ENCODE peak calls at places on chromosomes 5 and 9, in four cellular contexts. A, R, P and M are unnamed samples.

GRCh38 chr5:124645396-124645795 is 101.0 kb downstream of the ZNF608 start:
- DNase-seq in A (no peak), P (no peak), R (no peak), M (no peak)

GRCh38 chr9:116355153-116355827 is 201.7 kb downstream of the PAPPA start:
- DNase-seq in P (no peak), R (no peak), A (peak), M (no peak)

GRCh38 chr5:78648359-78649219 is at the start of gene LHFPL2:
- DNase-seq in P (peak), R (peak), A (peak), M (peak)

GRCh38 chr5:157546456-157547100 is 29.0 kb downstream of the ADAM19 start:
- DNase-seq in R (peak), P (no peak), A (peak), M (no peak)

GRCh38 chr5:139638090-139638735 is 9.9 kb upstream of the CXXC5 start:
- DNase-seq in A (peak), R (peak), P (peak), M (peak)

GRCh38 chr5:153831976-153832375 is 206.7 kb downstream of the FAM114A2 start:
- DNase-seq in R (no peak), A (no peak), P (no peak), M (no peak)

GRCh38 chr9:21812415-21812814 is 10.0 kb downstream of the MTAP start:
- DNase-seq in A (no peak), R (no peak), P (no peak), M (no peak)

GRCh38 chr9:33445389-33445881 is 2.0 kb downstream of the AQP3 start:
- DNase-seq in P (no peak), A (peak), R (no peak), M (no peak)

GRCh38 chr5:123951204-123951977 is 439.4 kb downstream of the CSNK1G3 start:
- DNase-seq in R (no peak), A (no peak), P (no peak), M (no peak)

GRCh38 chr9:112203536-112203935 is 28.4 kb upstream of the SUSD1 start:
- DNase-seq in P (no peak), A (no peak), R (no peak), M (no peak)

GRCh38 chr9:128372188-128372641 is 1.0 kb downstream of the URM1 start:
- DNase-seq in R (no peak), A (no peak), P (peak), M (no peak)

GRCh38 chr5:19479562-19479961 is 508.4 kb downstream of the CDH18 start:
- DNase-seq in A (no peak), P (no peak), R (no peak), M (no peak)

GRCh38 chr5:177606071-177607051 is 6.4 kb downstream of the B4GALT7 start:
- DNase-seq in R (no peak), P (no peak), A (no peak), M (no peak)

GRCh38 chr5:74007193-74007592 is 381.2 kb downstream of the ARHGEF28 start:
- DNase-seq in P (no peak), R (no peak), A (no peak), M (no peak)

GRCh38 chr5:159849437-159850191 is 66.7 kb upstream of the ADRA1B start:
- DNase-seq in P (no peak), A (no peak), R (no peak), M (no peak)

GRCh38 chr5:151115272-151115905 is 34.6 kb upstream of the TNIP1 start:
- DNase-seq in P (peak), R (peak), A (peak), M (peak)

GRCh38 chr9:132350861-132351315 is 3.9 kb downstream of the SETX start:
- DNase-seq in P (no peak), R (no peak), A (no peak), M (no peak)

GRCh38 chr9:132797861-132798659 is 80.0 kb downstream of the AK8 start:
- DNase-seq in P (no peak), A (no peak), R (no peak), M (no peak)

GRCh38 chr5:10315181-10315580 is 7.5 kb upstream of the CMBL start:
- DNase-seq in A (no peak), P (no peak), R (no peak), M (no peak)

GRCh38 chr5:172454355-172455086 is at the start of gene SH3PXD2B:
- DNase-seq in A (peak), R (peak), P (peak), M (peak)

GRCh38 chr5:111583761-111584203 is 71.4 kb upstream of the STARD4 start:
- DNase-seq in P (no peak), R (no peak), A (no peak), M (no peak)

GRCh38 chr9:7298123-7298522 is 501.5 kb downstream of the DMAC1 start:
- DNase-seq in R (no peak), P (no peak), A (no peak), M (no peak)

GRCh38 chr5:43039468-43040286 is 442 bp downstream of the ANXA2R start:
- DNase-seq in P (peak), R (peak), A (peak), M (peak)

GRCh38 chr5:68137451-68138190 is 77.9 kb upstream of the PIK3R1 start:
- DNase-seq in P (no peak), R (no peak), A (no peak), M (no peak)